ENCODE peak calls at places on chromosomes 4 and X, in nine cellular contexts. R, T, H, N, V, J, L, Z and D are unnamed samples.

GRCh38 chr4:119478446-119479179 is 150.0 kb downstream of the PDE5A start:
- DNase-seq in Z (no peak), J (no peak), T (no peak), R (no peak), H (no peak), V (no peak), L (no peak), N (no peak), D (no peak)

GRCh38 chrX:56968980-56969379 is 26.4 kb downstream of the SPIN3 start:
- DNase-seq in J (no peak), V (no peak), Z (no peak), L (no peak), N (no peak), H (no peak), R (no peak), T (peak; percentile 15), D (no peak)

GRCh38 chr4:2362286-2363055 is 56.0 kb downstream of the ZFYVE28 start:
- DNase-seq in T (no peak), L (no peak), V (no peak), N (no peak), R (no peak), Z (no peak), J (no peak), H (peak; percentile 55), D (no peak)

GRCh38 chrX:129115104-129115503 is 408.2 kb downstream of the SMARCA1 start:
- DNase-seq in J (no peak), V (no peak), N (no peak), T (peak; percentile 1), L (no peak), H (no peak), R (peak; percentile 56), Z (no peak), D (no peak)

GRCh38 chrX:69068295-69069085 is 96.8 kb downstream of the PJA1 start:
- DNase-seq in N (no peak), V (no peak), Z (no peak), R (no peak), T (no peak), J (no peak), L (no peak), H (no peak), D (no peak)

GRCh38 chr4:10272511-10272910 is 155.9 kb upstream of the WDR1 start:
- DNase-seq in T (no peak), R (no peak), Z (no peak), N (no peak), L (no peak), V (no peak), H (no peak), J (no peak), D (no peak)

GRCh38 chr4:20624783-20625364 is 75.4 kb upstream of the PACRGL start:
- DNase-seq in H (no peak), J (no peak), Z (no peak), T (peak; percentile 17), L (no peak), N (no peak), V (no peak), R (no peak), D (no peak)

GRCh38 chr4:113232194-113232593 is 182.7 kb downstream of the ANK2 start:
- DNase-seq in V (no peak), Z (no peak), J (no peak), N (no peak), T (peak; percentile 52), R (no peak), H (no peak), L (no peak), D (no peak)

GRCh38 chr4:122576261-122577188 is 44.3 kb downstream of the IL21 start:
- DNase-seq in V (no peak), R (peak; percentile 35), N (no peak), Z (no peak), H (no peak), T (peak; percentile 51), J (peak; percentile 22), L (peak; percentile 11), D (no peak)

GRCh38 chr4:27293831-27294230 is 433.2 kb downstream of the STIM2 start:
- DNase-seq in L (no peak), V (no peak), Z (no peak), T (no peak), J (no peak), H (no peak), R (no peak), N (no peak), D (no peak)

GRCh38 chrX:150460063-150460462 is 96.9 kb downstream of the MAMLD1 start:
- DNase-seq in L (no peak), R (no peak), J (no peak), T (no peak), N (no peak), H (no peak), Z (no peak), V (no peak), D (no peak)

GRCh38 chrX:135003876-135004623 is 13.3 kb downstream of the SMIM10 start:
- DNase-seq in L (peak; percentile 41), R (peak; percentile 81), J (peak; percentile 84), H (peak; percentile 93), V (peak; percentile 88), T (peak; percentile 89), Z (peak; percentile 72), N (peak; percentile 77), D (peak; percentile 71)

GRCh38 chr4:70833701-70834100 is 6.0 kb downstream of the GRSF1 start:
- DNase-seq in Z (no peak), R (no peak), J (no peak), L (no peak), T (peak; percentile 9), N (no peak), H (no peak), V (no peak), D (no peak)

GRCh38 chr4:127844605-127845116 is 36.0 kb upstream of the PLK4 start:
- DNase-seq in J (no peak), T (no peak), R (no peak), Z (no peak), N (no peak), V (no peak), L (no peak), H (no peak), D (no peak)

GRCh38 chr4:142940614-142941013 is 94.5 kb upstream of the INPP4B start:
- DNase-seq in R (no peak), J (no peak), T (no peak), V (no peak), N (no peak), Z (no peak), H (no peak), L (no peak), D (no peak)

GRCh38 chr4:146255874-146256273 is 41.5 kb downstream of the REELD1 start:
- DNase-seq in T (peak; percentile 94), H (no peak), L (no peak), R (no peak), N (no peak), J (no peak), V (no peak), Z (no peak), D (no peak)

GRCh38 chrX:387729-388128 is 1.0 kb upstream of the PPP2R3B start:
- DNase-seq in J (no peak), T (no peak), H (no peak), R (no peak), V (no peak), Z (no peak), N (no peak), L (no peak), D (no peak)

GRCh38 chrX:22666441-22666840 is 333.3 kb upstream of the DDX53 start:
- DNase-seq in Z (no peak), T (peak; percentile 13), H (no peak), N (no peak), J (no peak), L (no peak), R (peak; percentile 13), V (no peak), D (no peak)

GRCh38 chr4:154433543-154433942 is 58.1 kb downstream of the DCHS2 start:
- DNase-seq in T (no peak), N (no peak), H (no peak), J (no peak), R (no peak), V (no peak), Z (no peak), L (no peak), D (no peak)

GRCh38 chr4:126736133-126736518 is 896.6 kb upstream of the INTU start:
- DNase-seq in Z (no peak), R (no peak), N (no peak), V (no peak), L (no peak), T (no peak), J (no peak), H (no peak), D (no peak)

GRCh38 chr4:140176735-140177134 is 22.8 kb upstream of the MAML3 start:
- DNase-seq in N (no peak), Z (no peak), L (no peak), V (no peak), R (no peak), T (peak; percentile 61), H (no peak), J (no peak), D (no peak)

GRCh38 chr4:55312491-55313101 is 33.4 kb upstream of the SRD5A3 start:
- DNase-seq in Z (no peak), R (peak; percentile 50), L (peak; percentile 35), V (no peak), J (peak; percentile 31), T (peak; percentile 53), N (no peak), H (no peak), D (no peak)

GRCh38 chr4:7798215-7798995 is 141.3 kb downstream of the AFAP1 start:
- DNase-seq in T (peak; percentile 19), H (no peak), R (peak; percentile 1), N (no peak), Z (no peak), L (no peak), V (no peak), J (no peak), D (no peak)

GRCh38 chr4:109910261-109910660 is 2.4 kb upstream of the EGF start:
- DNase-seq in Z (no peak), T (no peak), V (no peak), R (no peak), N (no peak), H (no peak), J (no peak), L (no peak), D (no peak)

GRCh38 chrX:130378008-130378669 is 7.3 kb downstream of the GPR119 start:
- DNase-seq in R (no peak), V (no peak), Z (no peak), N (no peak), J (no peak), H (no peak), T (no peak), L (no peak), D (no peak)

GRCh38 chr4:11436084-11436483 is 7.4 kb upstream of the HS3ST1 start:
- DNase-seq in Z (no peak), N (no peak), R (no peak), J (no peak), T (no peak), L (no peak), H (no peak), V (no peak), D (no peak)

GRCh38 chr4:101157415-101158135 is 189.8 kb downstream of the PPP3CA start:
- DNase-seq in T (no peak), R (no peak), L (no peak), Z (no peak), H (no peak), N (no peak), J (no peak), V (no peak), D (no peak)

GRCh38 chrX:13048265-13048664 is 3.8 kb upstream of the FAM9C start:
- DNase-seq in R (no peak), V (no peak), H (no peak), J (no peak), L (no peak), Z (no peak), T (peak; percentile 37), N (no peak), D (no peak)

GRCh38 chr4:74114234-74114633 is 15.2 kb upstream of the CXCL2 start:
- DNase-seq in R (no peak), J (no peak), L (no peak), N (no peak), H (no peak), Z (no peak), T (peak; percentile 83), V (no peak), D (no peak)

GRCh38 chr4:143587703-143588102 is 74.2 kb downstream of the SMARCA5 start:
- DNase-seq in H (no peak), N (no peak), L (peak; percentile 24), J (no peak), R (no peak), V (no peak), T (no peak), Z (no peak), D (no peak)

GRCh38 chrX:140766024-140766611 is 56.6 kb downstream of the LINC00632 start:
- DNase-seq in T (peak; percentile 56), J (peak; percentile 11), Z (no peak), H (no peak), R (peak; percentile 40), L (peak; percentile 19), N (peak; percentile 5), V (no peak), D (peak; percentile 5)